ENCODE peak calls at places on chromosomes 3 and 15, in eight cellular contexts. One of them, this sample, is unnamed. For H3K27me3, the result is how much of the 10 kb centered on the place peaks cover.

GRCh38 chr3:17074559-17074958 is 189.8 kb downstream of the PLCL2 start:
- DNase-seq in ascending aorta: no peak
- DNase-seq in BJ: no peak
- DNase-seq in SK-N-SH: no peak
- DNase-seq in astrocyte: no peak
- DNase-seq in uterus: no peak
- DNase-seq in ovary: no peak
- DNase-seq in stomach: no peak
- DNase-seq in this sample: no peak

GRCh38 chr3:40200754-40201316 is 108.7 kb upstream of the EIF1B start:
- DNase-seq in ascending aorta: no peak
- DNase-seq in BJ: no peak
- DNase-seq in SK-N-SH: no peak
- DNase-seq in astrocyte: no peak
- DNase-seq in uterus: no peak
- DNase-seq in ovary: no peak
- DNase-seq in stomach: no peak
- DNase-seq in this sample: no peak

GRCh38 chr3:38599886-38600285 is 49.6 kb downstream of the SCN5A start:
- DNase-seq in ascending aorta: no peak
- DNase-seq in BJ: no peak
- DNase-seq in SK-N-SH: no peak
- DNase-seq in astrocyte: no peak
- DNase-seq in uterus: no peak
- DNase-seq in ovary: no peak
- DNase-seq in stomach: no peak
- DNase-seq in this sample: no peak

GRCh38 chr3:16425398-16426057 is 88.0 kb downstream of the RFTN1 start:
- DNase-seq in ascending aorta: no peak
- DNase-seq in BJ: no peak
- DNase-seq in SK-N-SH: no peak
- DNase-seq in astrocyte: no peak
- DNase-seq in uterus: no peak
- DNase-seq in ovary: no peak
- DNase-seq in stomach: no peak
- DNase-seq in this sample: no peak

GRCh38 chr3:121152573-121152972 is 244.6 kb downstream of the STXBP5L start:
- DNase-seq in ascending aorta: no peak
- DNase-seq in BJ: no peak
- DNase-seq in SK-N-SH: peak
- DNase-seq in astrocyte: peak
- DNase-seq in uterus: no peak
- DNase-seq in ovary: no peak
- DNase-seq in stomach: no peak
- DNase-seq in this sample: no peak

GRCh38 chr3:123535580-123535979 is 49.3 kb downstream of the HACD2 start:
- DNase-seq in ascending aorta: no peak
- DNase-seq in BJ: peak
- DNase-seq in SK-N-SH: no peak
- DNase-seq in astrocyte: peak
- DNase-seq in uterus: no peak
- DNase-seq in ovary: no peak
- DNase-seq in stomach: no peak
- DNase-seq in this sample: no peak

GRCh38 chr3:197801801-197802504 is 10.9 kb downstream of the LRCH3 start:
- DNase-seq in ascending aorta: no peak
- DNase-seq in BJ: peak
- DNase-seq in SK-N-SH: no peak
- DNase-seq in astrocyte: peak
- DNase-seq in uterus: no peak
- DNase-seq in ovary: no peak
- DNase-seq in stomach: no peak
- DNase-seq in this sample: no peak

GRCh38 chr3:188468672-188469071 is 314.7 kb downstream of the LPP start:
- DNase-seq in ascending aorta: peak
- DNase-seq in BJ: no peak
- DNase-seq in SK-N-SH: no peak
- DNase-seq in astrocyte: peak
- DNase-seq in uterus: peak
- DNase-seq in ovary: peak
- DNase-seq in stomach: no peak
- DNase-seq in this sample: peak

GRCh38 chr3:58532794-58533220 is 4.2 kb downstream of the ACOX2 start:
- DNase-seq in ascending aorta: peak
- DNase-seq in BJ: no peak
- DNase-seq in SK-N-SH: peak
- DNase-seq in astrocyte: peak
- DNase-seq in uterus: peak
- DNase-seq in ovary: peak
- DNase-seq in stomach: peak
- DNase-seq in this sample: peak

GRCh38 chr3:80688814-80689213 is 921.0 kb upstream of the ROBO1 start:
- DNase-seq in ascending aorta: no peak
- DNase-seq in BJ: no peak
- DNase-seq in SK-N-SH: peak
- DNase-seq in astrocyte: peak
- DNase-seq in uterus: no peak
- DNase-seq in ovary: no peak
- DNase-seq in stomach: no peak
- DNase-seq in this sample: peak

GRCh38 chr15:92638709-92639365 is 16.7 kb downstream of the FAM174B start:
- DNase-seq in ascending aorta: peak
- DNase-seq in BJ: no peak
- DNase-seq in SK-N-SH: no peak
- DNase-seq in astrocyte: no peak
- DNase-seq in uterus: no peak
- DNase-seq in ovary: no peak
- DNase-seq in stomach: peak
- DNase-seq in this sample: no peak

GRCh38 chr3:159856496-159857098 is 132.0 kb upstream of the IL12A start:
- DNase-seq in ascending aorta: no peak
- DNase-seq in BJ: no peak
- DNase-seq in SK-N-SH: peak
- DNase-seq in astrocyte: no peak
- DNase-seq in uterus: no peak
- DNase-seq in ovary: no peak
- DNase-seq in stomach: no peak
- DNase-seq in this sample: no peak

GRCh38 chr3:52529376-52530333 is 4.0 kb downstream of the NT5DC2 start:
- DNase-seq in ascending aorta: peak
- DNase-seq in BJ: no peak
- DNase-seq in SK-N-SH: peak
- DNase-seq in astrocyte: peak
- DNase-seq in uterus: peak
- DNase-seq in ovary: no peak
- DNase-seq in stomach: peak
- DNase-seq in this sample: peak

GRCh38 chr15:51380999-51381806 is 39.7 kb downstream of the GLDN start:
- DNase-seq in ascending aorta: peak
- DNase-seq in BJ: no peak
- DNase-seq in SK-N-SH: peak
- DNase-seq in astrocyte: peak
- DNase-seq in uterus: peak
- DNase-seq in ovary: no peak
- DNase-seq in stomach: peak
- DNase-seq in this sample: peak

GRCh38 chr3:58005662-58006061 is 2.6 kb upstream of the FLNB start:
- DNase-seq in ascending aorta: no peak
- DNase-seq in BJ: peak
- DNase-seq in SK-N-SH: no peak
- DNase-seq in astrocyte: peak
- DNase-seq in uterus: no peak
- DNase-seq in ovary: no peak
- DNase-seq in stomach: no peak
- DNase-seq in this sample: no peak

GRCh38 chr3:36707623-36708409 is 56.5 kb downstream of the DCLK3 start:
- DNase-seq in ascending aorta: no peak
- DNase-seq in BJ: no peak
- DNase-seq in SK-N-SH: no peak
- DNase-seq in astrocyte: peak
- DNase-seq in uterus: no peak
- DNase-seq in ovary: no peak
- DNase-seq in stomach: no peak
- DNase-seq in this sample: peak

DNA sequence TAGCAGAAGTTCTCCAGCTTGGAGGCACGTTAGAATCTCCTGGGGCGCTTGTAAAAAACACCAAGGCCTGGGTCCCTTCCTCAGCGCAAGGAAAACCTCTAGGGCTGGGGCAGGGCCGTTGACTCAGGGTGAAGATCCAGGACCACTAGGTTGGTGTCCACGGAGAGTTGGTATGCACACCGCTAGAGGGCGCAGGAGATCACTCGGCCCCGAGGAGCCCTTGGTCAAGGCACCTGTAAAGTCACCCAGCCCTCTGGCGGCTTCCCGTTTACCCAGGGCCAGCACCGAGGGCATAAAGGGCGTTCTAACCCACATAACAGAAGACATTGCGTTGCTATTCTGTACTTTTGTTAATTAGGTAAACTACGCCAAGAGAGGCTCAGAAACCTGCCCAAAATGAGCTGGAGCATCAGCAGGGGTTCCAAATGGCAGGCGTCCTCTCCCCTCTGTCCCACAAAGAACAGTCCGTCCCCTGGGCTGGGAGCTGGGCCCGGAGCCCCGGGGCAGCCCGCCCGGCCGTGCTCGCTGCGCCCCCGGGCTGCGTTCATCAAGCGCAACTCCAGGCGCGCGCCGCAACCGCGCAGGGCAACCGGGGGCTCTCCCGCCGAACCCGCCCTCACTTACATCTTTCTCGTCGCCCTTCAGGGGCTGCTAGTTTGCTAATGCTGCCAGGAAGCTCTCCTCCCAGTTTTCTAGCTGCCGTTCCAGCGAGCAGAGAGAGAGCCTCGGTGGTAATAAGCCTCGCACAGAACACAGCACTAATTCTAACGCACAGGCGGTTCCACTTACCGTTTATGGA is 332.1 kb downstream of the ARRDC4 start:
- DNase-seq in ascending aorta: no peak
- DNase-seq in BJ: no peak
- DNase-seq in SK-N-SH: peak
- DNase-seq in astrocyte: no peak
- DNase-seq in uterus: peak
- DNase-seq in ovary: no peak
- DNase-seq in stomach: peak
- DNase-seq in this sample: peak
- H3K4me3 ChIP-seq in ascending aorta: no peak
- H3K4me3 ChIP-seq in BJ: no peak
- H3K4me3 ChIP-seq in SK-N-SH: no peak
- H3K4me3 ChIP-seq in astrocyte: no peak
- H3K4me3 ChIP-seq in uterus: no peak
- H3K4me3 ChIP-seq in ovary: no peak
- H3K4me3 ChIP-seq in stomach: no peak
- H3K4me3 ChIP-seq in this sample: no peak

DNA sequence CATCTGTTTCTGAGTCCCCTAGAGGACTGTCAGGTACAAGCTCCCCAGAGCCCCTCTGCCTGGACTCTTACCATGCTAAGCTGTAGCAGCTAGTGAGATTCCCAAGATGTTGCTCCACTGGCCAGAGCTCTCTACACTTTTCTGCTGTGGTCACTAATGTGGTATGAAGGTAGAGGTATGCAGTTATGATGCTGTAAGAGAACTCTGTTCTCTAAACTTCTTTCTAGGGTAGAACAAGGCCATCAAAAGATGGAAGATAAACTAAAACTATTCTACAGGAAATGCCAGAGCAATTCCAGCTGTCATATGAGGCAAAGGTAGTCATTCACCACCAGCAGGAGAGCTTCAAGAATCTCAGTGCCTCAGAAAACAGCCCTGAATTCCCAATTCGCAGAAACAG is 517.4 kb upstream of the ARRDC4 start:
- DNase-seq in ascending aorta: no peak
- DNase-seq in BJ: no peak
- DNase-seq in SK-N-SH: no peak
- DNase-seq in astrocyte: no peak
- DNase-seq in uterus: no peak
- DNase-seq in ovary: no peak
- DNase-seq in stomach: no peak
- DNase-seq in this sample: no peak
- H3K27me3 ChIP-seq in ascending aorta: under half
- H3K27me3 ChIP-seq in BJ: under half
- H3K27me3 ChIP-seq in SK-N-SH: under half
- H3K27me3 ChIP-seq in astrocyte: under half
- H3K27me3 ChIP-seq in uterus: under half
- H3K27me3 ChIP-seq in ovary: under half
- H3K27me3 ChIP-seq in stomach: under half
- H3K27me3 ChIP-seq in this sample: under half

GRCh38 chr15:74788042-74788715 is 6.3 kb downstream of the CSK start:
- DNase-seq in ascending aorta: no peak
- DNase-seq in BJ: no peak
- DNase-seq in SK-N-SH: no peak
- DNase-seq in astrocyte: no peak
- DNase-seq in uterus: no peak
- DNase-seq in ovary: no peak
- DNase-seq in stomach: no peak
- DNase-seq in this sample: no peak
- TF ChIP-seq CTCF in ascending aorta: no peak
- TF ChIP-seq CTCF in BJ: no peak
- TF ChIP-seq CTCF in SK-N-SH: no peak
- TF ChIP-seq CTCF in astrocyte: no peak
- TF ChIP-seq CTCF in uterus: no peak
- TF ChIP-seq CTCF in ovary: no peak
- TF ChIP-seq CTCF in stomach: no peak
- TF ChIP-seq CTCF in this sample: no peak

DNA sequence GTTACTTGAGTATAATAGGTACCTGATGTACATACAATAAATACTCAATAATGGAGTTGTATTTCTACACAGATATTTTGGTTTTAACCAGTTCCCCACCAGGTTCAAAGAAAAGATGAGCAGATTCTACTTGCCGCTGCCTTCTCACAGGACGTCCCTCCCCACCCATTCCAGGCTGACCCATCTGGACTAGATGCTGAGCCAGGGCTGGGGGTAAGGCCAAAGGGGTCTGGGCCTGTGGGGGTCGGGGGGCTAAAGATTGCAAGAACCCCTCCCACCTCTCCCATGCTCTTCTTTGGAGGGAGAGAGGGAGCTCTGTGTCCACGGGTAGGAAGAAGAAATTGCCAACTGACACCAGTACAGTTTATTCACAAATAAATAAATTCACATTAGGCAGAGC is 1.5 kb downstream of the MESP1 start:
- DNase-seq in ascending aorta: no peak
- DNase-seq in BJ: no peak
- DNase-seq in SK-N-SH: no peak
- DNase-seq in astrocyte: no peak
- DNase-seq in uterus: no peak
- DNase-seq in ovary: no peak
- DNase-seq in stomach: no peak
- DNase-seq in this sample: no peak
- H3K4me3 ChIP-seq in ascending aorta: peak
- H3K4me3 ChIP-seq in BJ: no peak
- H3K4me3 ChIP-seq in SK-N-SH: no peak
- H3K4me3 ChIP-seq in astrocyte: no peak
- H3K4me3 ChIP-seq in uterus: no peak
- H3K4me3 ChIP-seq in ovary: no peak
- H3K4me3 ChIP-seq in stomach: no peak
- H3K4me3 ChIP-seq in this sample: no peak

This sample was measured in cardiac muscle cell.